ENCODE peak calls at places on chromosomes 13 and 19, in six cellular contexts. One of them, this sample, is unnamed.

GRCh38 chr19:38774181-38774950 is 1.0 kb upstream of the LGALS7 start:
- DNase-seq in PC-9: no peak
- DNase-seq in cardiac muscle cell: no peak
- DNase-seq in CD8-positive, alpha-beta memory T cell: no peak
- DNase-seq in BE2C: no peak
- DNase-seq in PC-3: no peak
- DNase-seq in this sample: no peak

GRCh38 chr13:45242070-45242469 is 41.2 kb upstream of the KCTD4 start:
- DNase-seq in BE2C: peak; percentile 14
- DNase-seq in PC-9: no peak
- DNase-seq in cardiac muscle cell: peak; percentile 23
- DNase-seq in PC-3: peak; percentile 12
- DNase-seq in CD8-positive, alpha-beta memory T cell: no peak
- DNase-seq in this sample: no peak

GRCh38 chr19:12666305-12667048 is at the start of the genes MAN2B1 and WDR83:
- DNase-seq in cardiac muscle cell: peak; percentile 91
- DNase-seq in BE2C: peak; percentile 88
- DNase-seq in PC-9: peak; percentile 65
- DNase-seq in PC-3: peak; percentile 85
- DNase-seq in CD8-positive, alpha-beta memory T cell: peak; percentile 80
- DNase-seq in this sample: peak; percentile 71

GRCh38 chr13:112672651-112673284 is 17.1 kb upstream of the ATP11A start:
- DNase-seq in CD8-positive, alpha-beta memory T cell: no peak
- DNase-seq in PC-9: no peak
- DNase-seq in cardiac muscle cell: no peak
- DNase-seq in PC-3: no peak
- DNase-seq in BE2C: no peak
- DNase-seq in this sample: no peak

GRCh38 chr13:110699148-110700145 is 6.5 kb downstream of the CARS2 start:
- DNase-seq in BE2C: no peak
- DNase-seq in PC-9: no peak
- DNase-seq in cardiac muscle cell: no peak
- DNase-seq in PC-3: no peak
- DNase-seq in CD8-positive, alpha-beta memory T cell: no peak
- DNase-seq in this sample: no peak

GRCh38 chr13:19345158-19345557 is 163.5 kb upstream of the TUBA3C start:
- DNase-seq in PC-9: no peak
- DNase-seq in cardiac muscle cell: no peak
- DNase-seq in CD8-positive, alpha-beta memory T cell: no peak
- DNase-seq in BE2C: no peak
- DNase-seq in PC-3: no peak
- DNase-seq in this sample: no peak

GRCh38 chr19:49427855-49428546 is 2.8 kb downstream of the GFY start:
- DNase-seq in BE2C: peak; percentile 39
- DNase-seq in PC-9: no peak
- DNase-seq in CD8-positive, alpha-beta memory T cell: no peak
- DNase-seq in cardiac muscle cell: no peak
- DNase-seq in PC-3: peak; percentile 43
- DNase-seq in this sample: no peak

GRCh38 chr19:11142528-11143171 is 12.9 kb downstream of the SPC24 start:
- DNase-seq in cardiac muscle cell: peak; percentile 86
- DNase-seq in PC-3: peak; percentile 99
- DNase-seq in PC-9: peak; percentile 94
- DNase-seq in BE2C: peak; percentile 87
- DNase-seq in CD8-positive, alpha-beta memory T cell: no peak
- DNase-seq in this sample: no peak

GRCh38 chr19:13918726-13919411 is 12.9 kb downstream of the CC2D1A start:
- DNase-seq in CD8-positive, alpha-beta memory T cell: no peak
- DNase-seq in cardiac muscle cell: no peak
- DNase-seq in PC-3: no peak
- DNase-seq in PC-9: no peak
- DNase-seq in BE2C: no peak
- DNase-seq in this sample: no peak

GRCh38 chr13:30253830-30254229 is 53.5 kb downstream of the KATNAL1 start:
- DNase-seq in PC-9: no peak
- DNase-seq in PC-3: no peak
- DNase-seq in BE2C: no peak
- DNase-seq in cardiac muscle cell: no peak
- DNase-seq in CD8-positive, alpha-beta memory T cell: no peak
- DNase-seq in this sample: no peak

GRCh38 chr19:44807652-44808462 is 1.0 kb upstream of the BCAM start:
- DNase-seq in BE2C: no peak
- DNase-seq in CD8-positive, alpha-beta memory T cell: no peak
- DNase-seq in PC-3: peak; percentile 60
- DNase-seq in cardiac muscle cell: peak; percentile 74
- DNase-seq in PC-9: peak; percentile 92
- DNase-seq in this sample: no peak

GRCh38 chr19:33282036-33282686 is 20.2 kb downstream of the CEBPA start:
- DNase-seq in CD8-positive, alpha-beta memory T cell: no peak
- DNase-seq in PC-3: peak; percentile 51
- DNase-seq in cardiac muscle cell: no peak
- DNase-seq in BE2C: no peak
- DNase-seq in PC-9: no peak
- DNase-seq in this sample: no peak

GRCh38 chr19:3176715-3177501 is 1.7 kb upstream of the S1PR4 start:
- DNase-seq in BE2C: no peak
- DNase-seq in CD8-positive, alpha-beta memory T cell: peak; percentile 47
- DNase-seq in PC-3: peak; percentile 86
- DNase-seq in cardiac muscle cell: no peak
- DNase-seq in PC-9: peak; percentile 80
- DNase-seq in this sample: peak; percentile 64

GRCh38 chr19:2315818-2316353 is 7.9 kb upstream of the LINGO3 start:
- DNase-seq in PC-9: no peak
- DNase-seq in CD8-positive, alpha-beta memory T cell: no peak
- DNase-seq in cardiac muscle cell: peak; percentile 80
- DNase-seq in PC-3: peak; percentile 46
- DNase-seq in BE2C: peak; percentile 81
- DNase-seq in this sample: no peak

GRCh38 chr19:11410682-11411081 is 8.4 kb downstream of the RGL3 start:
- DNase-seq in CD8-positive, alpha-beta memory T cell: no peak
- DNase-seq in PC-9: peak; percentile 88
- DNase-seq in BE2C: no peak
- DNase-seq in PC-3: peak; percentile 65
- DNase-seq in cardiac muscle cell: no peak
- DNase-seq in this sample: no peak

GRCh38 chr13:98785968-98786367 is 33.5 kb upstream of the SLC15A1 start:
- DNase-seq in cardiac muscle cell: no peak
- DNase-seq in PC-9: no peak
- DNase-seq in CD8-positive, alpha-beta memory T cell: no peak
- DNase-seq in PC-3: no peak
- DNase-seq in BE2C: no peak
- DNase-seq in this sample: no peak

GRCh38 chr13:41564046-41564445 is 106.7 kb downstream of the RGCC start:
- DNase-seq in CD8-positive, alpha-beta memory T cell: no peak
- DNase-seq in cardiac muscle cell: no peak
- DNase-seq in PC-3: no peak
- DNase-seq in PC-9: no peak
- DNase-seq in BE2C: no peak
- DNase-seq in this sample: no peak

GRCh38 chr19:10292206-10292788 is 2.5 kb downstream of the ICAM5 start:
- DNase-seq in PC-9: no peak
- DNase-seq in cardiac muscle cell: peak; percentile 95
- DNase-seq in CD8-positive, alpha-beta memory T cell: peak; percentile 55
- DNase-seq in BE2C: peak; percentile 85
- DNase-seq in PC-3: peak; percentile 83
- DNase-seq in this sample: peak; percentile 59

GRCh38 chr13:51894239-51894638 is 32.5 kb downstream of the CCDC70 start:
- DNase-seq in cardiac muscle cell: no peak
- DNase-seq in CD8-positive, alpha-beta memory T cell: no peak
- DNase-seq in BE2C: peak; percentile 61
- DNase-seq in PC-9: no peak
- DNase-seq in PC-3: peak; percentile 30
- DNase-seq in this sample: no peak

GRCh38 chr19:47512183-47512947 is 2.5 kb downstream of the NAPA start:
- DNase-seq in CD8-positive, alpha-beta memory T cell: no peak
- DNase-seq in BE2C: no peak
- DNase-seq in PC-3: peak; percentile 37
- DNase-seq in PC-9: no peak
- DNase-seq in cardiac muscle cell: no peak
- DNase-seq in this sample: no peak

GRCh38 chr19:47512948-47513319 is 1.9 kb downstream of the NAPA start:
- DNase-seq in cardiac muscle cell: no peak
- DNase-seq in PC-3: no peak
- DNase-seq in PC-9: no peak
- DNase-seq in CD8-positive, alpha-beta memory T cell: no peak
- DNase-seq in BE2C: no peak
- DNase-seq in this sample: no peak

GRCh38 chr19:47514151-47514868 is 553 bp downstream of the NAPA start:
- DNase-seq in CD8-positive, alpha-beta memory T cell: no peak
- DNase-seq in PC-9: no peak
- DNase-seq in PC-3: no peak
- DNase-seq in cardiac muscle cell: no peak
- DNase-seq in BE2C: no peak
- DNase-seq in this sample: no peak

GRCh38 chr19:47518139-47518538 is 3.3 kb upstream of the NAPA start:
- DNase-seq in PC-9: no peak
- DNase-seq in cardiac muscle cell: no peak
- DNase-seq in BE2C: no peak
- DNase-seq in CD8-positive, alpha-beta memory T cell: peak; percentile 73
- DNase-seq in PC-3: no peak
- DNase-seq in this sample: peak; percentile 28

GRCh38 chr19:47514869-47515588 is at the start of gene NAPA:
- DNase-seq in PC-3: peak; percentile 98
- DNase-seq in CD8-positive, alpha-beta memory T cell: peak; percentile 100
- DNase-seq in BE2C: peak; percentile 100
- DNase-seq in PC-9: peak; percentile 99
- DNase-seq in cardiac muscle cell: peak; percentile 100
- DNase-seq in this sample: peak; percentile 100
- H3K4me1 ChIP-seq in PC-3: peaks cover 31% of the 10 kb centered on the region
- H3K4me1 ChIP-seq in CD8-positive, alpha-beta memory T cell: peaks cover 71% of the 10 kb centered on the region
- H3K4me1 ChIP-seq in BE2C: no peaks in the 10 kb centered on the region
- H3K4me1 ChIP-seq in PC-9: peaks cover 14% of the 10 kb centered on the region
- H3K4me1 ChIP-seq in cardiac muscle cell: no peaks in the 10 kb centered on the region
- H3K4me1 ChIP-seq in this sample: peaks cover 33% of the 10 kb centered on the region

GRCh38 chr19:5774921-5775320 is 9.6 kb downstream of the PRR22 start:
- DNase-seq in cardiac muscle cell: no peak
- DNase-seq in PC-3: no peak
- DNase-seq in PC-9: no peak
- DNase-seq in BE2C: no peak
- DNase-seq in CD8-positive, alpha-beta memory T cell: no peak
- DNase-seq in this sample: no peak
- H3K9me3 ChIP-seq in cardiac muscle cell: no peaks in the 10 kb centered on the region
- H3K9me3 ChIP-seq in PC-3: no peaks in the 10 kb centered on the region
- H3K9me3 ChIP-seq in PC-9: no peaks in the 10 kb centered on the region
- H3K9me3 ChIP-seq in BE2C: no peaks in the 10 kb centered on the region
- H3K9me3 ChIP-seq in CD8-positive, alpha-beta memory T cell: no peaks in the 10 kb centered on the region
- H3K9me3 ChIP-seq in this sample: no peaks in the 10 kb centered on the region

DNA sequence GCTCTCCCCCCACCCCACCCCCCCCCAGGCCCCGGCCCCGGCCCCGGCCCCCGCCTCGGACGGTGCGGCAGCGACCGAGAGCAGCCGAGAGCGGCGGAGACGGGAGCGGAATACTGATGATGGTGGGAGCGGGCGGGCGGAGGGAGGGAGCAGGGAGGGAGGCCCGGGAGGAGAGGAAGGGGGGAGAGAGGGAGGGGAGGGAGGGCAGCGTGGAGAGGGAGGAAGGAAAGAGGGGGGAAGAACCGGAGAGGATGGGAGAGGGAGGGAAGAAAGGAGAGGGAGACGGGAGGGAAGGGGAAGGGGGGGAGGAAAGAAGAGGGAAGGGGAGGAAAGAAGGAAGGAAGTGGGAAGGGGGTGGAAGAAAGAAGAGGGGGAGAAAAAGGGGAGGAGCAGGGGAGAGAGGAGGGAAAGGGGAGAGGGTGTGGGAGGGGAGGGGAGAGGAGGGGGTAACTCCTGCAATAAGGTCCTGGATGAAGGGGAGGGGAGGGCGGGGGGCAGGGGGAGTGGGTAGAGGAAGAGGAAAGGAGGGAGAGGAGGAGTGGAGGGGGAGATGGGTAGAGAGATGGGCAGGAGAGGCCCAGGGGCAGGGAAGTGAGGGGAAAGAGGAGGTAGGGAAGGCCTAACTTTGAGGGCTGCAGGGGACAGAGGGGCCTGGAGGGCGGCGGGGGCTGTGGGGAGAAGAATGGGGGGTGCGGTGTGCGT is at the start of gene LRRC4B:
- DNase-seq in CD8-positive, alpha-beta memory T cell: no peak
- DNase-seq in PC-9: no peak
- DNase-seq in cardiac muscle cell: peak; percentile 66
- DNase-seq in PC-3: no peak
- DNase-seq in BE2C: no peak
- DNase-seq in this sample: no peak
- H3K4me3 ChIP-seq in CD8-positive, alpha-beta memory T cell: no peak within 1 kb of the TSS
- H3K4me3 ChIP-seq in PC-9: no peak within 1 kb of the TSS
- H3K4me3 ChIP-seq in cardiac muscle cell: peak within 1 kb of the TSS; percentile 95
- H3K4me3 ChIP-seq in PC-3: no peak within 1 kb of the TSS
- H3K4me3 ChIP-seq in BE2C: no peak within 1 kb of the TSS
- H3K4me3 ChIP-seq in this sample: no peak within 1 kb of the TSS

DNA sequence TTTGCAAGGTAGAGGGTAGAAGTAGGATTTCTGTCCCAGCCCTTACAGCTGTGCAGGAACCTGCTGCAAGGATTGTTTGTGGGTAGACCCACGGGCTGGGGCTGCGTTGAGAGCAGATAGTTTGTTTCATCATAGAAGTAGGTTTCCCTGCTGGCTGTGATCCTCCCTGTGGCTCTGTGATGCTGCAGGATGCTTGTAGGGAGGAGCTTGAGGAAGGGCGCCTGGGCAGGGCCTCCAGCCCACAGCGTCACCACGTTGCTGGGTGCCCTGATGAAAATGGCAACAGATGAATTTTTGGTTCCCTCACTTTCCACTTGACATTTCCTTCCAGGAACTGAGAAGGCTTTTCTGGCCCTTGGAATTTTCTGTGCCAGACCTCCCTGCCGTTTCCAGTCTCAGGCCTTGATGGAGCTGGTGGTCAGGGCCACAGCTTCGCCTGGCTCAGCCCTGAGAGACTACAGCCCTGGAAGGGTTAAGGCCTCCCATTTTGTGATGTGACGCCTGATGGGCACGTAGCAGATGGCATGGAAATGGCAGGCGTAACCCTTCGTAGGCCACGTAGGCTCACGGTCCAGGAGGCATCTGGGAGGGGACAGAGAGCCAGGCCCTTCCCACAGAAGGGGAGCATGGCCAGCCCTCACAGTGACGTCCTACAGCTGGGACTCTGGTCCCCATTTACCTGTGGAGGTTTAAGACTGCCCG is 42.2 kb downstream of the GATAD2A start:
- DNase-seq in CD8-positive, alpha-beta memory T cell: peak; percentile 58
- DNase-seq in BE2C: no peak
- DNase-seq in PC-3: no peak
- DNase-seq in PC-9: no peak
- DNase-seq in cardiac muscle cell: no peak
- DNase-seq in this sample: peak; percentile 35
- H3K4me1 ChIP-seq in CD8-positive, alpha-beta memory T cell: peaks cover 99% of the 10 kb centered on the region
- H3K4me1 ChIP-seq in BE2C: no peaks in the 10 kb centered on the region
- H3K4me1 ChIP-seq in PC-3: peaks cover 17% of the 10 kb centered on the region
- H3K4me1 ChIP-seq in PC-9: peaks cover 16% of the 10 kb centered on the region
- H3K4me1 ChIP-seq in cardiac muscle cell: peaks cover 15% of the 10 kb centered on the region
- H3K4me1 ChIP-seq in this sample: peaks cover 47% of the 10 kb centered on the region

This sample was measured in effector memory CD4-positive, alpha-beta T cell.